ENCODE peak calls at places on chromosomes 1 and 21, in four cellular contexts. One of them, this sample, is unnamed.

GRCh38 chr21:16563795-16564194 is 834.0 kb downstream of the USP25 start:
- DNase-seq in AG09319: no peak
- DNase-seq in HuH-7.5: no peak
- DNase-seq in iPS-NIHi11: peak; percentile 68
- DNase-seq in this sample: no peak

GRCh38 chr1:14296795-14297194 is 301.7 kb upstream of the KAZN start:
- DNase-seq in AG09319: no peak
- DNase-seq in HuH-7.5: no peak
- DNase-seq in iPS-NIHi11: no peak
- DNase-seq in this sample: no peak

GRCh38 chr1:158833269-158833668 is 2.1 kb downstream of the MNDA start:
- DNase-seq in AG09319: no peak
- DNase-seq in HuH-7.5: no peak
- DNase-seq in iPS-NIHi11: no peak
- DNase-seq in this sample: no peak

GRCh38 chr1:220487297-220487820 is 40.6 kb upstream of the MARK1 start:
- DNase-seq in AG09319: no peak
- DNase-seq in HuH-7.5: no peak
- DNase-seq in iPS-NIHi11: peak; percentile 41
- DNase-seq in this sample: peak; percentile 42

GRCh38 chr1:8825985-8826481 is 8.6 kb upstream of the RERE start:
- DNase-seq in AG09319: no peak
- DNase-seq in HuH-7.5: no peak
- DNase-seq in iPS-NIHi11: no peak
- DNase-seq in this sample: no peak

GRCh38 chr1:108801101-108801500 is 54.6 kb downstream of the STXBP3 start:
- DNase-seq in AG09319: no peak
- DNase-seq in HuH-7.5: no peak
- DNase-seq in iPS-NIHi11: no peak
- DNase-seq in this sample: no peak

GRCh38 chr1:161817155-161817730 is 51.1 kb downstream of the ATF6 start:
- DNase-seq in AG09319: no peak
- DNase-seq in HuH-7.5: no peak
- DNase-seq in iPS-NIHi11: no peak
- DNase-seq in this sample: no peak

GRCh38 chr1:84283381-84283780 is 18.1 kb upstream of the SAMD13 start:
- DNase-seq in AG09319: no peak
- DNase-seq in HuH-7.5: no peak
- DNase-seq in iPS-NIHi11: no peak
- DNase-seq in this sample: no peak

GRCh38 chr1:165960136-165960535 is 132.7 kb downstream of the UCK2 start:
- DNase-seq in AG09319: no peak
- DNase-seq in HuH-7.5: no peak
- DNase-seq in iPS-NIHi11: no peak
- DNase-seq in this sample: no peak

GRCh38 chr1:170290226-170290625 is 144.5 kb downstream of the NTMT2 start:
- DNase-seq in AG09319: no peak
- DNase-seq in HuH-7.5: no peak
- DNase-seq in iPS-NIHi11: no peak
- DNase-seq in this sample: no peak

GRCh38 chr1:30085814-30086770 is 637.3 kb downstream of the MATN1 start:
- DNase-seq in AG09319: no peak
- DNase-seq in HuH-7.5: no peak
- DNase-seq in iPS-NIHi11: peak; percentile 91
- DNase-seq in this sample: peak; percentile 86

GRCh38 chr1:207412845-207413244 is 41.3 kb upstream of the CR2 start:
- DNase-seq in AG09319: no peak
- DNase-seq in HuH-7.5: no peak
- DNase-seq in iPS-NIHi11: no peak
- DNase-seq in this sample: no peak

GRCh38 chr1:163069655-163070277 is 605 bp downstream of the RGS4 start:
- DNase-seq in AG09319: no peak
- DNase-seq in HuH-7.5: no peak
- DNase-seq in iPS-NIHi11: no peak
- DNase-seq in this sample: no peak